ENCODE peak calls at places on chromosomes 12 and 14, in eight cellular contexts. One of them, this sample, is unnamed.

GRCh38 chr12:6154730-6155459 is 30.4 kb upstream of the VWF start:
- DNase-seq in HEK293T: no peak
- DNase-seq in fibroblast of mammary gland: no peak
- DNase-seq in stimulated activated CD4-positive, alpha-beta T cell treated with anti-CD3 and anti-CD28 coated beads, Interleukin-2, amount 100 ng/mL, for 24 hours: no peak
- DNase-seq in osteocyte: no peak
- DNase-seq in breast epithelium: no peak
- DNase-seq in stimulated activated CD8-positive, alpha-beta memory T cell treated with anti-CD3 and anti-CD28 coated beads, Interleukin-2, amount 100 ng/mL, for 48 hours: no peak
- DNase-seq in NCI-H1105 treated with DMSO at 0.1 percent for 48 hours: no peak
- DNase-seq in this sample: no peak

GRCh38 chr12:47980779-47981495 is 17.5 kb downstream of the TMEM106C start:
- DNase-seq in breast epithelium: no peak
- DNase-seq in stimulated activated CD4-positive, alpha-beta T cell treated with anti-CD3 and anti-CD28 coated beads, Interleukin-2, amount 100 ng/mL, for 24 hours: no peak
- DNase-seq in NCI-H1105 treated with DMSO at 0.1 percent for 48 hours: no peak
- DNase-seq in stimulated activated CD8-positive, alpha-beta memory T cell treated with anti-CD3 and anti-CD28 coated beads, Interleukin-2, amount 100 ng/mL, for 48 hours: no peak
- DNase-seq in HEK293T: no peak
- DNase-seq in fibroblast of mammary gland: no peak
- DNase-seq in osteocyte: no peak
- DNase-seq in this sample: no peak

GRCh38 chr12:85182699-85183098 is 97.3 kb upstream of the ALX1 start:
- DNase-seq in breast epithelium: no peak
- DNase-seq in stimulated activated CD8-positive, alpha-beta memory T cell treated with anti-CD3 and anti-CD28 coated beads, Interleukin-2, amount 100 ng/mL, for 48 hours: no peak
- DNase-seq in HEK293T: peak; percentile 37
- DNase-seq in fibroblast of mammary gland: no peak
- DNase-seq in osteocyte: peak; percentile 88
- DNase-seq in NCI-H1105 treated with DMSO at 0.1 percent for 48 hours: no peak
- DNase-seq in stimulated activated CD4-positive, alpha-beta T cell treated with anti-CD3 and anti-CD28 coated beads, Interleukin-2, amount 100 ng/mL, for 24 hours: no peak
- DNase-seq in this sample: no peak

GRCh38 chr12:87922721-87923120 is 106.5 kb downstream of the C12orf50 start:
- DNase-seq in fibroblast of mammary gland: no peak
- DNase-seq in osteocyte: no peak
- DNase-seq in stimulated activated CD4-positive, alpha-beta T cell treated with anti-CD3 and anti-CD28 coated beads, Interleukin-2, amount 100 ng/mL, for 24 hours: no peak
- DNase-seq in breast epithelium: no peak
- DNase-seq in HEK293T: no peak
- DNase-seq in stimulated activated CD8-positive, alpha-beta memory T cell treated with anti-CD3 and anti-CD28 coated beads, Interleukin-2, amount 100 ng/mL, for 48 hours: no peak
- DNase-seq in NCI-H1105 treated with DMSO at 0.1 percent for 48 hours: no peak
- DNase-seq in this sample: no peak

GRCh38 chr12:6928703-6929407 is 1.1 kb downstream of the ATN1 start:
- DNase-seq in NCI-H1105 treated with DMSO at 0.1 percent for 48 hours: no peak
- DNase-seq in stimulated activated CD8-positive, alpha-beta memory T cell treated with anti-CD3 and anti-CD28 coated beads, Interleukin-2, amount 100 ng/mL, for 48 hours: no peak
- DNase-seq in breast epithelium: no peak
- DNase-seq in fibroblast of mammary gland: no peak
- DNase-seq in stimulated activated CD4-positive, alpha-beta T cell treated with anti-CD3 and anti-CD28 coated beads, Interleukin-2, amount 100 ng/mL, for 24 hours: no peak
- DNase-seq in HEK293T: no peak
- DNase-seq in osteocyte: no peak
- DNase-seq in this sample: no peak

GRCh38 chr12:1346126-1346525 is 248.3 kb downstream of the FBXL14 start:
- DNase-seq in NCI-H1105 treated with DMSO at 0.1 percent for 48 hours: no peak
- DNase-seq in stimulated activated CD4-positive, alpha-beta T cell treated with anti-CD3 and anti-CD28 coated beads, Interleukin-2, amount 100 ng/mL, for 24 hours: no peak
- DNase-seq in fibroblast of mammary gland: peak; percentile 62
- DNase-seq in HEK293T: no peak
- DNase-seq in breast epithelium: no peak
- DNase-seq in osteocyte: no peak
- DNase-seq in stimulated activated CD8-positive, alpha-beta memory T cell treated with anti-CD3 and anti-CD28 coated beads, Interleukin-2, amount 100 ng/mL, for 48 hours: no peak
- DNase-seq in this sample: no peak

GRCh38 chr14:67881225-67881624 is 61.6 kb downstream of the RAD51B start:
- DNase-seq in stimulated activated CD4-positive, alpha-beta T cell treated with anti-CD3 and anti-CD28 coated beads, Interleukin-2, amount 100 ng/mL, for 24 hours: no peak
- DNase-seq in osteocyte: no peak
- DNase-seq in breast epithelium: no peak
- DNase-seq in stimulated activated CD8-positive, alpha-beta memory T cell treated with anti-CD3 and anti-CD28 coated beads, Interleukin-2, amount 100 ng/mL, for 48 hours: no peak
- DNase-seq in NCI-H1105 treated with DMSO at 0.1 percent for 48 hours: no peak
- DNase-seq in HEK293T: no peak
- DNase-seq in fibroblast of mammary gland: no peak
- DNase-seq in this sample: no peak

GRCh38 chr12:52564582-52564981 is 9.1 kb downstream of the KRT74 start:
- DNase-seq in stimulated activated CD8-positive, alpha-beta memory T cell treated with anti-CD3 and anti-CD28 coated beads, Interleukin-2, amount 100 ng/mL, for 48 hours: no peak
- DNase-seq in NCI-H1105 treated with DMSO at 0.1 percent for 48 hours: no peak
- DNase-seq in breast epithelium: no peak
- DNase-seq in fibroblast of mammary gland: no peak
- DNase-seq in HEK293T: no peak
- DNase-seq in stimulated activated CD4-positive, alpha-beta T cell treated with anti-CD3 and anti-CD28 coated beads, Interleukin-2, amount 100 ng/mL, for 24 hours: no peak
- DNase-seq in osteocyte: no peak
- DNase-seq in this sample: no peak

GRCh38 chr14:40464531-40464930 is 1032.3 kb upstream of the FBXO33 start:
- DNase-seq in fibroblast of mammary gland: no peak
- DNase-seq in NCI-H1105 treated with DMSO at 0.1 percent for 48 hours: no peak
- DNase-seq in osteocyte: no peak
- DNase-seq in stimulated activated CD4-positive, alpha-beta T cell treated with anti-CD3 and anti-CD28 coated beads, Interleukin-2, amount 100 ng/mL, for 24 hours: no peak
- DNase-seq in breast epithelium: no peak
- DNase-seq in HEK293T: no peak
- DNase-seq in stimulated activated CD8-positive, alpha-beta memory T cell treated with anti-CD3 and anti-CD28 coated beads, Interleukin-2, amount 100 ng/mL, for 48 hours: no peak
- DNase-seq in this sample: no peak

GRCh38 chr12:233615-233968 is 19.6 kb upstream of the SLC6A12 start:
- DNase-seq in osteocyte: no peak
- DNase-seq in HEK293T: no peak
- DNase-seq in stimulated activated CD8-positive, alpha-beta memory T cell treated with anti-CD3 and anti-CD28 coated beads, Interleukin-2, amount 100 ng/mL, for 48 hours: no peak
- DNase-seq in fibroblast of mammary gland: no peak
- DNase-seq in stimulated activated CD4-positive, alpha-beta T cell treated with anti-CD3 and anti-CD28 coated beads, Interleukin-2, amount 100 ng/mL, for 24 hours: no peak
- DNase-seq in NCI-H1105 treated with DMSO at 0.1 percent for 48 hours: no peak
- DNase-seq in breast epithelium: peak; percentile 27
- DNase-seq in this sample: no peak

GRCh38 chr12:46825526-46826414 is at the start of gene SLC38A4:
- DNase-seq in stimulated activated CD8-positive, alpha-beta memory T cell treated with anti-CD3 and anti-CD28 coated beads, Interleukin-2, amount 100 ng/mL, for 48 hours: no peak
- DNase-seq in breast epithelium: no peak
- DNase-seq in fibroblast of mammary gland: peak; percentile 21
- DNase-seq in NCI-H1105 treated with DMSO at 0.1 percent for 48 hours: no peak
- DNase-seq in stimulated activated CD4-positive, alpha-beta T cell treated with anti-CD3 and anti-CD28 coated beads, Interleukin-2, amount 100 ng/mL, for 24 hours: no peak
- DNase-seq in osteocyte: no peak
- DNase-seq in HEK293T: peak; percentile 57
- DNase-seq in this sample: no peak

GRCh38 chr12:122852336-122853275 is 17.3 kb downstream of the HIP1R start:
- DNase-seq in stimulated activated CD4-positive, alpha-beta T cell treated with anti-CD3 and anti-CD28 coated beads, Interleukin-2, amount 100 ng/mL, for 24 hours: no peak
- DNase-seq in osteocyte: no peak
- DNase-seq in fibroblast of mammary gland: peak; percentile 31
- DNase-seq in breast epithelium: no peak
- DNase-seq in stimulated activated CD8-positive, alpha-beta memory T cell treated with anti-CD3 and anti-CD28 coated beads, Interleukin-2, amount 100 ng/mL, for 48 hours: no peak
- DNase-seq in NCI-H1105 treated with DMSO at 0.1 percent for 48 hours: no peak
- DNase-seq in HEK293T: no peak
- DNase-seq in this sample: no peak

GRCh38 chr12:57299514-57300016 is 48.6 kb upstream of the STAC3 start:
- DNase-seq in HEK293T: no peak
- DNase-seq in fibroblast of mammary gland: peak; percentile 11
- DNase-seq in stimulated activated CD4-positive, alpha-beta T cell treated with anti-CD3 and anti-CD28 coated beads, Interleukin-2, amount 100 ng/mL, for 24 hours: no peak
- DNase-seq in osteocyte: no peak
- DNase-seq in stimulated activated CD8-positive, alpha-beta memory T cell treated with anti-CD3 and anti-CD28 coated beads, Interleukin-2, amount 100 ng/mL, for 48 hours: no peak
- DNase-seq in NCI-H1105 treated with DMSO at 0.1 percent for 48 hours: peak; percentile 55
- DNase-seq in breast epithelium: no peak
- DNase-seq in this sample: no peak

GRCh38 chr14:20614038-20614840 is 23.1 kb upstream of the RNASE12 start:
- DNase-seq in stimulated activated CD8-positive, alpha-beta memory T cell treated with anti-CD3 and anti-CD28 coated beads, Interleukin-2, amount 100 ng/mL, for 48 hours: no peak
- DNase-seq in stimulated activated CD4-positive, alpha-beta T cell treated with anti-CD3 and anti-CD28 coated beads, Interleukin-2, amount 100 ng/mL, for 24 hours: no peak
- DNase-seq in fibroblast of mammary gland: no peak
- DNase-seq in osteocyte: no peak
- DNase-seq in HEK293T: peak; percentile 21
- DNase-seq in breast epithelium: no peak
- DNase-seq in NCI-H1105 treated with DMSO at 0.1 percent for 48 hours: no peak
- DNase-seq in this sample: no peak

This sample was measured in iPS DF 6.9.